ENCODE peak calls at places on chromosome 9, in five cellular contexts. V is fibroblast of lung; N is CD8-positive, alpha-beta T cell; A is prostate gland; Y is small intestine. M is an unnamed sample.

GRCh38 chr9:78567693-78568092 is 270.8 kb downstream of the PSAT1 start:
- DNase-seq in V (no peak), N (no peak), A (no peak), Y (no peak), M (no peak)

GRCh38 chr9:88593537-88594185 is 58.7 kb downstream of the NXNL2 start:
- DNase-seq in V (peak; percentile 83), N (peak; percentile 39), A (peak; percentile 59), Y (peak; percentile 60), M (peak; percentile 79)

GRCh38 chr9:32430720-32431119 is 46.3 kb downstream of the ACO1 start:
- DNase-seq in V (peak; percentile 38), N (no peak), A (no peak), Y (no peak), M (no peak)

GRCh38 chr9:108551030-108551964 is 304.5 kb downstream of the ACTL7B start:
- DNase-seq in V (peak; percentile 93), N (no peak), A (peak; percentile 10), Y (no peak), M (no peak)

GRCh38 chr9:68619636-68620035 is 79.0 kb upstream of the TMEM252 start:
- DNase-seq in V (no peak), N (no peak), A (no peak), Y (no peak), M (no peak)

GRCh38 chr9:136143215-136144001 is 24.7 kb upstream of the TMEM250 start:
- DNase-seq in V (peak; percentile 25), N (no peak), A (no peak), Y (no peak), M (no peak)

GRCh38 chr9:69949396-69949795 is 94.3 kb upstream of the MAMDC2 start:
- DNase-seq in V (peak; percentile 82), N (no peak), A (no peak), Y (no peak), M (no peak)

GRCh38 chr9:91889161-91889560 is 60.9 kb downstream of the ROR2 start:
- DNase-seq in V (no peak), N (no peak), A (no peak), Y (no peak), M (no peak)

GRCh38 chr9:71767421-71768321 is 642 bp downstream of the CEMIP2 start:
- DNase-seq in V (peak; percentile 29), N (no peak), A (no peak), Y (peak; percentile 85), M (peak; percentile 26)

GRCh38 chr9:85960688-85961093 is 19.7 kb downstream of the NAA35 start:
- DNase-seq in V (peak; percentile 38), N (no peak), A (no peak), Y (peak; percentile 42), M (no peak)

GRCh38 chr9:12972608-12973589 is 198.1 kb downstream of the LURAP1L start:
- DNase-seq in V (no peak), N (no peak), A (peak; percentile 69), Y (no peak), M (no peak)

GRCh38 chr9:98108540-98109031 is 10.4 kb downstream of the TRIM14 start:
- DNase-seq in V (no peak), N (no peak), A (no peak), Y (peak; percentile 46), M (no peak)

GRCh38 chr9:31958572-31958971 is 425.9 kb upstream of the ACO1 start:
- DNase-seq in V (no peak), N (no peak), A (no peak), Y (no peak), M (no peak)

GRCh38 chr9:124130277-124131075 is 118.9 kb downstream of the LHX2 start:
- DNase-seq in V (no peak), N (no peak), A (no peak), Y (no peak), M (no peak)

GRCh38 chr9:113302792-113303418 is at the start of gene RNF183:
- DNase-seq in V (no peak), N (no peak), A (no peak), Y (peak; percentile 25), M (no peak)

GRCh38 chr9:124296800-124297552 is 39.2 kb downstream of the NEK6 start:
- DNase-seq in V (no peak), N (no peak), A (no peak), Y (no peak), M (no peak)

GRCh38 chr9:126123927-126124326 is 202.7 kb upstream of the MVB12B start:
- DNase-seq in V (no peak), N (no peak), A (no peak), Y (no peak), M (no peak)

GRCh38 chr9:2934883-2935282 is 91.0 kb upstream of the PUM3 start:
- DNase-seq in V (no peak), N (no peak), A (no peak), Y (no peak), M (no peak)

GRCh38 chr9:136545966-136546696 is at the start of gene NOTCH1:
- DNase-seq in V (peak; percentile 92), N (peak; percentile 80), A (peak; percentile 91), Y (peak; percentile 91), M (peak; percentile 86)

GRCh38 chr9:74379718-74380117 is 117.4 kb upstream of the RORB start:
- DNase-seq in V (no peak), N (no peak), A (peak; percentile 33), Y (peak; percentile 20), M (peak; percentile 63)

GRCh38 chr9:70488793-70489105 is 74.3 kb upstream of the KLF9 start:
- DNase-seq in V (no peak), N (no peak), A (peak; percentile 39), Y (no peak), M (peak; percentile 31)

GRCh38 chr9:122213589-122214413 is 15.0 kb downstream of the LHX6 start:
- DNase-seq in V (no peak), N (peak; percentile 18), A (no peak), Y (peak; percentile 55), M (peak; percentile 75)

GRCh38 chr9:9003184-9003583 is 1203.6 kb upstream of the DMAC1 start:
- DNase-seq in V (peak; percentile 58), N (no peak), A (no peak), Y (no peak), M (peak; percentile 73)

GRCh38 chr9:69137311-69137710 is 36.8 kb upstream of the TJP2 start:
- DNase-seq in V (no peak), N (no peak), A (peak; percentile 1), Y (no peak), M (no peak)

GRCh38 chr9:13088734-13089427 is 190.6 kb downstream of the MPDZ start:
- DNase-seq in V (peak; percentile 73), N (no peak), A (peak; percentile 43), Y (peak; percentile 36), M (peak; percentile 44)

GRCh38 chr9:69542942-69543704 is 129.0 kb downstream of the APBA1 start:
- DNase-seq in V (no peak), N (no peak), A (no peak), Y (no peak), M (no peak)

GRCh38 chr9:93143830-93144530 is 9.9 kb upstream of the NINJ1 start:
- DNase-seq in V (no peak), N (peak; percentile 60), A (peak; percentile 76), Y (no peak), M (no peak)

GRCh38 chr9:97437151-97437550 is 25.3 kb downstream of the TDRD7 start:
- DNase-seq in V (no peak), N (no peak), A (no peak), Y (peak; percentile 92), M (no peak)

GRCh38 chr9:97617939-97618416 is 15.2 kb downstream of the TSTD2 start:
- DNase-seq in V (no peak), N (no peak), A (no peak), Y (no peak), M (no peak)

GRCh38 chr9:98222885-98223640 is 30.6 kb upstream of the CORO2A start:
- DNase-seq in V (peak; percentile 91), N (no peak), A (peak; percentile 80), Y (no peak), M (no peak)

GRCh38 chr9:36946653-36947052 is 87.4 kb downstream of the PAX5 start:
- DNase-seq in V (no peak), N (no peak), A (no peak), Y (no peak), M (no peak)

GRCh38 chr9:108053555-108054061 is 564.0 kb upstream of the KLF4 start:
- DNase-seq in V (peak; percentile 93), N (no peak), A (peak; percentile 88), Y (peak; percentile 74), M (peak; percentile 80)

GRCh38 chr9:93598647-93599241 is 22.4 kb downstream of the PHF2 start:
- DNase-seq in V (no peak), N (no peak), A (no peak), Y (no peak), M (no peak)

GRCh38 chr9:92384373-92384772 is 20.0 kb downstream of the OGN start:
- DNase-seq in V (peak; percentile 40), N (no peak), A (no peak), Y (no peak), M (no peak)

GRCh38 chr9:33287087-33287490 is 3.2 kb upstream of the NFX1 start:
- DNase-seq in V (peak; percentile 81), N (no peak), A (peak; percentile 54), Y (peak; percentile 81), M (peak; percentile 64)

DNA sequence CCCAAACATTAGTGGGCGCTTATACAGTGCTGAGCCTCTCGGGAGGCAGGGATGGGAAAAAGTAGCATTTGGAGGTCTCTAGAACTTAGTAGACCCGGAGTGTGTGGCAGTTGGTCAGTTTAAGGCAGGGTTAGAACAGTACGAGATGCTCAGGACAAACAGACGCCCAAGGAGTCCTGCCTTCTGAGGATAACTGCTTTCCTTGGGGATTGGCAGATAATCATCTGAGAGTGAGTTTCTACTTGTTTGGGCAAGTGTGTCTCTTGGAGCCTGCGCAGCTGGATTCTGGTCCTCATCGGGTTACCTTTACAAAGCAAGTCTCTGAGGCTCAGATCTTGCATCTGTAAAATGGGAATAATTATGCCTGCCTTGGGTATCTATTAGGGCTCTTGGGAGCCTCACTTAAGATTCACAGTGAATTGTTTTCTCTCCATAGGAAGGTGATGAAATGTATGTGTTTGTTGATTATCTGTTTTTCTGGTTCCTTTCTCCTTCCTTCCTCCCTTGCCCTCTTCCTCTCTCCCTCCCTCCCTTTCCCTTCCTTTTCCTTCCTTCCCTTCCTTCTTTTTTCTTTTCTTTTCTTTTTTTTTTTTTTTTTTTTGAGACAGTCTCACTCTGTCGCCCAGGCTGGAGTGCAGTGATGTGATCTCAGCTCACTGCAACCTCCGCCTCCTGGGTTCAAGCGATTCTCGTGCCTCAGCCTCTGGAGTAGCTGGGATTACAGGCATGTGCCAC is 2.0 kb downstream of the PRRC2B start:
- DNase-seq in V (no peak), N (no peak), A (no peak), Y (no peak), M (no peak)
- H3K4me1 ChIP-seq in V (peaks cover 25% of the 10 kb centered on the region), N (peaks cover 62% of the 10 kb centered on the region), A (peaks cover 30% of the 10 kb centered on the region), Y (peaks cover 7% of the 10 kb centered on the region), M (peaks cover 53% of the 10 kb centered on the region)

GRCh38 chr9:16709936-16710335 is 160.5 kb downstream of the BNC2 start:
- DNase-seq in V (no peak), N (no peak), A (no peak), Y (no peak), M (no peak)
- H3K4me3 ChIP-seq in V (no peak overlapping the region), N (no peak overlapping the region), A (no peak overlapping the region), Y (no peak overlapping the region), M (no peak overlapping the region)

GRCh38 chr9:34637356-34638137 is at the start of gene SIGMAR1:
- DNase-seq in V (peak; percentile 92), N (peak; percentile 92), A (peak; percentile 92), Y (peak; percentile 94), M (peak; percentile 94)
- H3K9me3 ChIP-seq in V (no peaks in the 10 kb centered on the region), N (no peaks in the 10 kb centered on the region), A (no peaks in the 10 kb centered on the region), Y (no peaks in the 10 kb centered on the region), M (no peaks in the 10 kb centered on the region)

DNA sequence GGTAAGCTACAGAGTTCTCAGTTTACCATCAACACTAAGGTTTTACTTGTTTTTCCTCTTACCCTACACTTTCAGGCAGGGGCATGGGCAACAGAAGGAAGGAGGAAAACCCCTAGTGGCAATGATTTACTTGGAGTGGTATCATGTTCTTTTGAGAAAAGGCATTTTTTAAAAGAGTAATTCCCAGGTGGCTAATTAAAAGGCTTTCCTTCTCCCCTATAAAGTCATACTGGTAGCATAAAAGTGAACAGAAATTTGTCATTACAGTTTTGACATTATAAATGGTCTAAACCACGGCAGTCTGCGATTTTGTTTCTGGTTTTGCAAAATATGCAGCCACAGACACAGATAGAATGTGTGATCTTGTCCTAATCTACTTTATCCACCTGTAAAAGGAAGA is 30.9 kb upstream of the OR2K2 start:
- DNase-seq in V (no peak), N (no peak), A (no peak), Y (no peak), M (no peak)
- H3K4me1 ChIP-seq in V (peaks cover 2% of the 10 kb centered on the region), N (no peaks in the 10 kb centered on the region), A (no peaks in the 10 kb centered on the region), Y (no peaks in the 10 kb centered on the region), M (no peaks in the 10 kb centered on the region)